ENCODE peak calls at places on chromosomes 12 and 14, in four cellular contexts. D is breast epithelium, K is right lobe of liver, S is prostate gland. L is an unnamed sample.
A peak's percentile ranks its signal among the peaks of the same experiment; 100 is the strongest.

GRCh38 chr12:122963928-122964240 is 2.4 kb downstream of the ABCB9 start:
- DNase-seq in D (no peak), K (peak; percentile 57), S (no peak), L (no peak)

GRCh38 chr12:104656921-104657320 is 200.2 kb downstream of the CHST11 start:
- DNase-seq in S (no peak), D (no peak), K (no peak), L (no peak)

GRCh38 chr14:103692159-103692558 is 23.1 kb downstream of the XRCC3 start:
- DNase-seq in D (no peak), S (no peak), K (no peak), L (no peak)

GRCh38 chr14:34018125-34018524 is 67.3 kb upstream of the EGLN3 start:
- DNase-seq in S (no peak), D (no peak), K (no peak), L (no peak)

GRCh38 chr14:77268989-77269595 is 1.9 kb downstream of the NGB start:
- DNase-seq in D (no peak), K (no peak), S (no peak), L (no peak)

GRCh38 chr14:102138935-102139247 is 806 bp upstream of the WDR20 start:
- DNase-seq in K (no peak), S (peak; percentile 6), D (no peak), L (no peak)

GRCh38 chr12:121562484-121562883 is 18.3 kb downstream of the KDM2B start:
- DNase-seq in S (no peak), K (no peak), D (no peak), L (no peak)

GRCh38 chr12:74292351-74293194 is 245.1 kb upstream of the ATXN7L3B start:
- DNase-seq in S (no peak), K (no peak), D (no peak), L (no peak)

GRCh38 chr12:117002040-117002832 is 91.5 kb downstream of the FBXW8 start:
- DNase-seq in S (no peak), K (no peak), D (no peak), L (no peak)

GRCh38 chr14:69288001-69288771 is 28.2 kb downstream of the GALNT16 start:
- DNase-seq in D (no peak), K (peak; percentile 38), S (no peak), L (no peak)

DNA sequence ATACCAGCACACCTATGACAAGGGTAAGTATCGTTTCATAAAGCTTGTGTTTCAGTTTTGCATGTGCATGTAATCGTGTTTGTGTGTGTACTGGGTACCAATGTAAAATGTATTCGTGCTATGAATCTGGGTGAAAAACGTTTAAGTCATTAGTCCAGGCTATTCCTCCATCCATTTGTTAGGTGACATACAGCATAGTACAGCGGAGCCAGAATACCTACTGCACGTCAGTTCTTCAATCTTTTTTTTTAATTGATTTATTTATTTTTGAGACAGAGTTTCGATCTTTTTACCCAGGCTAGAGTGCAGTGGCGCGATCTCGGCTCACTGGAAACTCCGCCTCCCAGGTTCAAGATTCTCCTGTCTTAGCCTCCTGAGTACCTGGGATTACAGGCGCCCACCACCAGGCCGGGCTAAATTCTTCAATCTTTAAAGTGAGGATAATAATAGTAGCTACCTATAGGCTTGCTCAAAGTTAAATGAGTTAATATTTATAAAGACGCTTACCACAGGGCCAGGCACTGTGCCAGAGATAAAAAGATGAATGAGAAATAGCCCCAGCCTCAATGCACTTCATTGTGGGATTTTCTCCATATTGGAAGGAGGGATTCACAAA is 647 bp upstream of the RPS26 start:
- DNase-seq in D (no peak), K (no peak), S (no peak), L (no peak)
- TF ChIP-seq POLR2A in D (no peak), K (no peak), S (no peak), L (no peak)

DNA sequence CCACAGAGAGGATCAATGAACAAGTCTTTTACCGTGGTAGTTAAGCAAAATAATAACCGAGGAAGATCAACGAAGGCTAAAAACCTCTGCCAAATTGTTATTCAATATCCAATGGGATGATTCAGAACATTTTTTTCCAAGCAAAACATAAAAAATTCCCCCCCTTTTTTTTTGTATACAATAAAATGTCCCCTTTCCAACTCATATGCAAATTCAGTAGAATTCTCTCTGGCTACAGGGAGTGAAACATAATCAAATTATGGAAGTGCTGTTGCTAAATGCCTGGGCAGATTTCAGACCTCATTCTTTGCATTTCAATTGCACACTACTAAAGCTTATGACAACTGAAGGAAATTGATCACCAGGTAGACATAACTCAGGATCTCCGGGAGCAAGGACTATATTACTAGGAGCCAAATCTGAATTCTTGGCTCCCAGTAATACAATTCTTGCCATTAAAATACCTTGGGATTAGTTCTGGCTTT is 51.0 kb downstream of the LMNTD1 start:
- DNase-seq in D (no peak), K (no peak), S (no peak), L (no peak)
- H3K27ac ChIP-seq in D (no peak overlapping the region), K (no peak overlapping the region), S (no peak overlapping the region), L (no peak overlapping the region)

DNA sequence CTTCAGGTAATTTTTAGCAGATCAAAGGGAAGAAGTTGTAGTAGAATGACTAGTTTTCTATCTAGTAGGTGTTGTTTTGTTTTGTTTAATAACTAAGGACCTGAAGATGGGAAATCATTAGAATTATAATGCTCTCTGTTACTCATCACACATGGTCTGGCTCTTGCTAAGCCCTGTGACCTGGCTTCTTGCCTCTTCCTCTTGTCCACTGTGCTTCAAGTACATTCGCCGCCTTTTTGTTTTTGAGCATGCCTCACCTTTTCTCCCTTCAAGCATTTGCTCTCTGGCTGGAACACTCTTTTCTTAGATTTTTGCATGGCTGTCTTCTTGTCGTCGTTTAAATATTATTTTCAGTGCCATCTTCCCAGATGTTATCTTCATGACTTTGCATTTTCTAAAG is 47.7 kb downstream of the DAAM1 start:
- DNase-seq in S (no peak), K (no peak), D (no peak), L (no peak)
- TF ChIP-seq CTCF in S (no peak), K (no peak), D (no peak), L (no peak)

GRCh38 chr14:72925815-72926291 is 411 bp upstream of the DCAF4 start:
- DNase-seq in D (no peak), K (no peak), S (no peak), L (no peak)
- TF ChIP-seq POLR2A in D (no peak), K (no peak), S (no peak), L (no peak)

GRCh38 chr14:71467419-71467818 is 464.8 kb upstream of the RGS6 start:
- DNase-seq in S (no peak), D (no peak), K (no peak), L (no peak)
- H3K27ac ChIP-seq in S (no peak overlapping the region), D (no peak overlapping the region), K (no peak overlapping the region), L (no peak overlapping the region)

DNA sequence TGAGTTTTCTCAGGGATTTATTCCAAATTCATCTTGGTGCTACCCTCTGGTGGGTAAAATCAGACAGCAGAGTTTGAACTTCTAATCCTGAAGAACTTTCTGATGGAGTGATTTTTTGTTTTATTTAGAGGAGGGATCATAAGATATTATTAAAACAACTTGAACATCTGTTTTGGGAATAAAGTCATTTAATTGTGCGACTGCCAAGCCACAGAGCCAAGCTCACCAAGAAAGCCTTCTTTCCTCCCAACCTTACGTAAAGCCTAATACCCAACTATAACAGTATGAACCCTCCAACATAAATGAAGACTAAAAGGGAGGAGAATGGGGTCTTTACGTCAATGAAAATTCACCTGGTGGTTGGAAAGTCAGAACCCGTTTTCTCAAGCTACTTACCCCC is 205.5 kb upstream of the IGF1 start:
- DNase-seq in K (no peak), S (no peak), D (no peak), L (no peak)
- TF ChIP-seq CTCF in K (no peak), S (no peak), D (no peak), L (no peak)